ENCODE peak calls at places on chromosomes 5 and 9, in five cellular contexts. U is tibial artery, P is mammary epithelial cell, G is prostate gland, V is NT2/D1. L is an unnamed sample. For H3K9me3, the result is how much of the 10 kb centered on the place peaks cover.

GRCh38 chr9:70392850-70393249 is 21.6 kb downstream of the KLF9 start:
- DNase-seq in G (no peak), U (no peak), V (no peak), P (no peak), L (no peak)

GRCh38 chr5:6731465-6732237 is 18.4 kb downstream of the TENT4A start:
- DNase-seq in V (no peak), P (no peak), U (no peak), G (no peak), L (no peak)

GRCh38 chr5:143241892-143242291 is 161.6 kb downstream of the NR3C1 start:
- DNase-seq in U (no peak), V (no peak), P (peak), G (no peak), L (no peak)

GRCh38 chr9:73529666-73530065 is 378.0 kb downstream of the ANXA1 start:
- DNase-seq in U (no peak), G (no peak), V (no peak), P (no peak), L (no peak)

GRCh38 chr5:79759436-79759835 is 69.8 kb downstream of the CMYA5 start:
- DNase-seq in V (no peak), P (peak), G (no peak), U (no peak), L (no peak)

GRCh38 chr9:98085955-98086354 is 29.4 kb downstream of the NANS start:
- DNase-seq in V (no peak), U (no peak), P (no peak), G (no peak), L (no peak)

GRCh38 chr9:131046581-131047202 is 37.7 kb downstream of the LAMC3 start:
- DNase-seq in P (peak), V (peak), U (peak), G (peak), L (peak)

GRCh38 chr9:97759611-97760288 is 62.6 kb upstream of the XPA start:
- DNase-seq in G (no peak), P (no peak), U (no peak), V (no peak), L (no peak)

GRCh38 chr9:127825319-127826051 is 22.8 kb downstream of the FPGS start:
- DNase-seq in U (no peak), P (no peak), V (peak), G (peak), L (no peak)

GRCh38 chr5:135578305-135578684 is 496 bp downstream of the CXCL14 start:
- DNase-seq in G (no peak), U (no peak), P (no peak), V (no peak), L (no peak)

GRCh38 chr5:139658928-139659667 is 10.9 kb downstream of the CXXC5 start:
- DNase-seq in U (peak), G (no peak), V (no peak), P (peak), L (no peak)

GRCh38 chr9:38417003-38417965 is 7.0 kb downstream of the IGFBPL1 start:
- DNase-seq in G (no peak), V (peak), P (peak), U (no peak), L (no peak)

GRCh38 chr9:101415578-101415977 is 16.9 kb downstream of the ZNF189 start:
- DNase-seq in U (no peak), V (no peak), G (no peak), P (no peak), L (no peak)

GRCh38 chr9:101417977-101418376 is 17.6 kb downstream of the ALDOB start:
- DNase-seq in G (no peak), P (no peak), U (no peak), V (no peak), L (no peak)

GRCh38 chr9:101418518-101419111 is 17.0 kb downstream of the ALDOB start:
- DNase-seq in U (no peak), V (no peak), P (peak), G (no peak), L (no peak)

GRCh38 chr9:101417389-101417788 is 18.2 kb downstream of the ALDOB start:
- DNase-seq in G (no peak), P (no peak), U (no peak), V (no peak), L (no peak)

GRCh38 chr9:101414839-101415238 is 16.2 kb downstream of the ZNF189 start:
- DNase-seq in U (no peak), G (no peak), P (no peak), V (no peak), L (no peak)
- H3K9me3 ChIP-seq in U (half or more), G (under half), P (under half), V (under half), L (under half)

DNA sequence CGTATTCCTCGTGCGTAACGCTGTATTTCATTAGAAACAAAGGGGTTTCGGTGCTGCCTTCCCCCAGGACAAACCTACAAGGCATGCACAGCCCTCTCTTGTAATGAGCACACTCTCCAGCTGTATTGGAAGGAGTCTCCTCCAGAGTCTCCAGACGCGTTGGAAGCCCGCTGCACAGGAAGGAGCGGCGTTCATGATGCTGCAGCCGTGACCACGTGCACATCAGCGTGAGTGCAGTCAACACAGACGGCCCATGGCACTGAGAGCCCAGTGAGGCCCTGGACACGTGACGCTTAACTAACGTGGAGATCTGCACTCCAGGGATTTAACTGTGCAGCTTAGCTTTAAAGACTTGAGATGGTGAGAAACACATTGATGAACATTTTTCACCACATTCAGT is 209.0 kb upstream of the IRX1 start:
- DNase-seq in V (no peak), G (no peak), U (no peak), P (no peak), L (no peak)
- H3K9me3 ChIP-seq in V (under half), G (under half), U (under half), P (under half), L (under half)

DNA sequence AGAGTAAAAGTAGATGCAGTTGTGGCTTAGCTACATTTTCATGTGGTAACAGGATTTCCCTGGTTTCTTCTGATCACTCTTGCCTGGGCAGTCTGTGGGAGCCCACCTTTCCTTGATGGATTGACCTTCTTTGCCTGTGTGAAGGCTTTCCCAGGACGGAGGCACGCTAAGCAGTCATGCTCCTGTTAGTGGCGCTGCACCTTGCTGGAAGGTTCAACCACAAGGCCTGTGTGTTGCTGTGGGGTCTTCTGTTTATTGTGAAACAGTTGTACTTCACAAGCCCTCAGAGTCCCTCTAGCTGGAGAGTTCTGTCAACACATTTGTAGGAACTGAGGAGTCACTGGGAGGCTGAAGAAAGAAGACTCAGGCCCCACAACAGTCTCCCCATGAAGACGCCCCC is 402.0 kb downstream of the IRX1 start:
- DNase-seq in V (no peak), P (no peak), G (no peak), U (no peak), L (no peak)
- H3K9me3 ChIP-seq in V (under half), P (under half), G (under half), U (under half), L (under half)

DNA sequence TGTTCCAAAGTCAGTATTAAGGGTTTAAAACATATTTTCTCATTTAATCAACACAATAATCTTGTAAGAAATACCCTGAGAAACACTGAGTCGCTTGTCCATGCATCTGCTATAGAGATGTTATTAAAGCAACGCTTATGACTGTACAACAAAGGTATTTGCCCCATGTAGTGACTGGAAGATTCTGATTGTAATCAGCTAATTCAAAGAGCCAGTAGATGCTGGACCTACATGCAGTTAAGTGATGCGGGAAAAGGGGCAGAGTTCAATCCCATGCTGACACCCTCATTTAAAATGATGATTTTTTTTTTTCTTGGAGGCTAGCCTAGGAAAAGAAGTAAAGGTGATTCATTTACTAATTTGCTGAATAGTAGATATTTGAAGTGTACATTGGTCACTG is 149.3 kb upstream of the MTAP start:
- DNase-seq in P (peak), V (no peak), G (no peak), U (no peak), L (no peak)
- H3K9me3 ChIP-seq in P (under half), V (under half), G (under half), U (under half), L (under half)

GRCh38 chr5:54083245-54083644 is 227.1 kb downstream of the ARL15 start:
- DNase-seq in U (no peak), G (no peak), P (no peak), V (no peak), L (no peak)
- H3K9me3 ChIP-seq in U (under half), G (under half), P (under half), V (under half), L (under half)

GRCh38 chr5:141261238-141261546 is 16.0 kb downstream of the PCDHB15 start:
- DNase-seq in G (no peak), P (no peak), U (no peak), V (no peak), L (no peak)

GRCh38 chr5:141260458-141261237 is 15.5 kb downstream of the PCDHB15 start:
- DNase-seq in V (no peak), U (no peak), G (no peak), P (no peak), L (no peak)

GRCh38 chr5:141258464-141258863 is 13.3 kb downstream of the PCDHB15 start:
- DNase-seq in V (no peak), U (no peak), P (no peak), G (no peak), L (no peak)

GRCh38 chr5:141258948-141259347 is 13.8 kb downstream of the PCDHB15 start:
- DNase-seq in V (no peak), P (no peak), U (no peak), G (no peak), L (no peak)
- H3K9me3 ChIP-seq in V (half or more), P (under half), U (half or more), G (under half), L (under half)